ENCODE peak calls at places on chromosomes 5 and 9, in four cellular contexts. K is GM23248; T is adrenal gland; U is activated naive CD4-positive, alpha-beta T cell. R is an unnamed sample.

GRCh38 chr5:139445325-139446170 is 6.2 kb upstream of the DNAJC18 start:
- DNase-seq in K (peak), T (no peak), U (no peak), R (peak)

GRCh38 chr5:14988210-14988609 is 116.6 kb upstream of the ANKH start:
- DNase-seq in K (no peak), T (no peak), U (no peak), R (no peak)

GRCh38 chr9:36218411-36218901 is 27.7 kb downstream of the CLTA start:
- DNase-seq in K (no peak), T (no peak), U (no peak), R (no peak)

GRCh38 chr5:138668451-138668850 is 84.8 kb upstream of the CTNNA1 start:
- DNase-seq in K (no peak), T (no peak), U (no peak), R (no peak)

GRCh38 chr9:87869082-87869481 is 13.6 kb upstream of the SPATA31E1 start:
- DNase-seq in K (no peak), T (no peak), U (no peak), R (no peak)

GRCh38 chr5:157562111-157562581 is 13.4 kb downstream of the ADAM19 start:
- DNase-seq in K (peak), T (no peak), U (no peak), R (no peak)

GRCh38 chr5:16245956-16246355 is 66.4 kb upstream of the MARCHF11 start:
- DNase-seq in K (no peak), T (no peak), U (no peak), R (no peak)

GRCh38 chr5:39256472-39256871 is 37.1 kb upstream of the FYB1 start:
- DNase-seq in K (peak), T (no peak), U (no peak), R (peak)

GRCh38 chr9:6645153-6646027 is at the start of gene GLDC:
- DNase-seq in K (no peak), T (peak), U (no peak), R (peak)

GRCh38 chr9:135978650-135979461 is 17.7 kb upstream of the UBAC1 start:
- DNase-seq in K (no peak), T (no peak), U (no peak), R (peak)

GRCh38 chr5:134162592-134162991 is 14.2 kb downstream of the SKP1 start:
- DNase-seq in K (no peak), T (no peak), U (no peak), R (no peak)

GRCh38 chr5:72067682-72068470 is 39.4 kb upstream of the MAP1B start:
- DNase-seq in K (peak), T (no peak), U (no peak), R (peak)

GRCh38 chr5:72498284-72498683 is 8.9 kb downstream of the ZNF366 start:
- DNase-seq in K (peak), T (no peak), U (no peak), R (peak)

GRCh38 chr5:131270809-131271208 is 7.0 kb downstream of the CDC42SE2 start:
- DNase-seq in K (peak), T (no peak), U (no peak), R (peak)

GRCh38 chr5:39024005-39024404 is 50.2 kb downstream of the RICTOR start:
- DNase-seq in K (no peak), T (no peak), U (no peak), R (no peak)

GRCh38 chr9:122821278-122821952 is 7.0 kb downstream of the PDCL start:
- DNase-seq in K (no peak), T (peak), U (no peak), R (no peak)

GRCh38 chr9:136901516-136902258 is 15.4 kb downstream of the TRAF2 start:
- DNase-seq in K (peak), T (no peak), U (no peak), R (peak)

GRCh38 chr5:135593141-135593540 is 14.3 kb upstream of the CXCL14 start:
- DNase-seq in K (no peak), T (no peak), U (no peak), R (no peak)

GRCh38 chr5:10145922-10146321 is 103.8 kb downstream of the ATPSCKMT start:
- DNase-seq in K (peak), T (peak), U (no peak), R (peak)

GRCh38 chr5:59999056-59999455 is 105.5 kb upstream of the PDE4D start:
- DNase-seq in K (no peak), T (no peak), U (no peak), R (peak)

GRCh38 chr5:112551437-112552018 is 132.5 kb upstream of the EPB41L4A start:
- DNase-seq in K (peak), T (peak), U (no peak), R (peak)

GRCh38 chr5:36452394-36453100 is 150.8 kb upstream of the RANBP3L start:
- DNase-seq in K (no peak), T (no peak), U (no peak), R (no peak)

GRCh38 chr5:149452007-149452664 is 73.0 kb upstream of the IL17B start:
- DNase-seq in K (peak), T (peak), U (no peak), R (peak)

GRCh38 chr5:92886751-92887150 is 694.3 kb downstream of the NR2F1-AS1 start:
- DNase-seq in K (no peak), T (no peak), U (no peak), R (no peak)

GRCh38 chr9:18569941-18570630 is 96.1 kb downstream of the ADAMTSL1 start:
- DNase-seq in K (peak), T (no peak), U (no peak), R (no peak)

GRCh38 chr9:16510506-16510905 is 360.0 kb downstream of the BNC2 start:
- DNase-seq in K (no peak), T (no peak), U (no peak), R (no peak)

GRCh38 chr5:111694183-111694582 is 62.8 kb downstream of the NREP start:
- DNase-seq in K (peak), T (no peak), U (no peak), R (peak)

GRCh38 chr9:95907794-95908193 is 32.3 kb downstream of the ERCC6L2 start:
- DNase-seq in K (peak), T (no peak), U (no peak), R (no peak)

GRCh38 chr5:135822286-135822685 is 12.2 kb upstream of the SLC25A48 start:
- DNase-seq in K (no peak), T (no peak), U (no peak), R (no peak)

GRCh38 chr9:114733814-114734213 is 51.8 kb upstream of the TEX48 start:
- DNase-seq in K (peak), T (no peak), U (no peak), R (no peak)

GRCh38 chr5:135843571-135844337 is 9.3 kb downstream of the SLC25A48 start:
- DNase-seq in K (no peak), T (no peak), U (no peak), R (no peak)

GRCh38 chr5:65061250-65061973 is 292.7 kb downstream of the CWC27 start:
- DNase-seq in K (no peak), T (no peak), U (no peak), R (no peak)

GRCh38 chr5:66718374-66718977 is 122.3 kb downstream of the MAST4 start:
- DNase-seq in K (no peak), T (no peak), U (no peak), R (no peak)

GRCh38 chr5:127216906-127217675 is 73.5 kb upstream of the MEGF10 start:
- DNase-seq in K (no peak), T (no peak), U (no peak), R (peak)

GRCh38 chr9:85741112-85741874 is 461 bp downstream of the AGTPBP1 start:
- DNase-seq in K (peak), T (peak), U (peak), R (peak)

GRCh38 chr5:73558950-73559349 is 6.5 kb downstream of the ANKRA2 start:
- DNase-seq in K (peak), T (no peak), U (no peak), R (no peak)

GRCh38 chr5:113776832-113777525 is 263.5 kb downstream of the YTHDC2 start:
- DNase-seq in K (peak), T (peak), U (no peak), R (peak)

GRCh38 chr5:83426855-83427254 is 44.7 kb upstream of the VCAN start:
- DNase-seq in K (no peak), T (no peak), U (no peak), R (no peak)

R was measured in adipocyte.